ENCODE peak calls at places on chromosomes 6 and 20, in five cellular contexts. Q is IMR-90, E is mesendoderm, G is cardiac fibroblast, H is SJSA1. X is an unnamed sample.
A peak's percentile ranks its signal among the peaks of the same experiment; 100 is the strongest.

GRCh38 chr20:1392693-1393506 is at the start of gene FKBP1A:
- DNase-seq in G (peak; percentile 94), H (peak; percentile 90), E (peak; percentile 89), Q (peak; percentile 90), X (peak; percentile 83)

GRCh38 chr6:104548297-104548696 is 311.4 kb downstream of the HACE1 start:
- DNase-seq in G (no peak), E (no peak), H (no peak), Q (no peak), X (no peak)

GRCh38 chr20:51457281-51457932 is 85.1 kb downstream of the NFATC2 start:
- DNase-seq in Q (peak; percentile 67), E (no peak), G (peak; percentile 83), H (no peak), X (peak; percentile 66)

GRCh38 chr6:113690255-113690956 is 166.7 kb upstream of the MARCKS start:
- DNase-seq in Q (peak; percentile 94), H (peak; percentile 55), G (peak; percentile 76), E (no peak), X (peak; percentile 21)

GRCh38 chr6:47153066-47153755 is 111.1 kb upstream of the ADGRF1 start:
- DNase-seq in H (no peak), G (peak; percentile 50), Q (peak; percentile 33), E (peak; percentile 99), X (peak; percentile 99)

GRCh38 chr20:61567204-61567603 is 315.1 kb downstream of the CDH4 start:
- DNase-seq in H (no peak), Q (no peak), G (no peak), E (no peak), X (no peak)

GRCh38 chr20:10674684-10675455 is 1.1 kb upstream of the JAG1 start:
- DNase-seq in E (peak; percentile 89), G (peak; percentile 79), H (peak; percentile 85), Q (peak; percentile 66), X (peak; percentile 62)

GRCh38 chr6:21396313-21396712 is 197.2 kb upstream of the SOX4 start:
- DNase-seq in G (peak; percentile 24), H (no peak), Q (peak; percentile 60), E (no peak), X (no peak)

GRCh38 chr20:17627101-17627950 is 54.7 kb downstream of the RRBP1 start:
- DNase-seq in E (no peak), Q (no peak), H (no peak), G (no peak), X (no peak)

GRCh38 chr6:142279350-142280180 is 22.2 kb upstream of the ADGRG6 start:
- DNase-seq in H (no peak), E (no peak), Q (peak; percentile 37), G (peak; percentile 69), X (no peak)

GRCh38 chr20:36306557-36307411 is 645 bp downstream of the DLGAP4 start:
- DNase-seq in G (no peak), H (peak; percentile 36), E (no peak), Q (no peak), X (no peak)

GRCh38 chr20:36303831-36304230 is 2.3 kb upstream of the DLGAP4 start:
- DNase-seq in H (peak; percentile 16), E (no peak), G (no peak), Q (no peak), X (no peak)

GRCh38 chr20:36305602-36306556 is at the start of gene DLGAP4:
- DNase-seq in H (peak; percentile 36), E (no peak), Q (no peak), G (no peak), X (no peak)

GRCh38 chr20:36303020-36303595 is 3.0 kb upstream of the DLGAP4 start:
- DNase-seq in E (no peak), H (peak; percentile 37), G (no peak), Q (no peak), X (no peak)

DNA sequence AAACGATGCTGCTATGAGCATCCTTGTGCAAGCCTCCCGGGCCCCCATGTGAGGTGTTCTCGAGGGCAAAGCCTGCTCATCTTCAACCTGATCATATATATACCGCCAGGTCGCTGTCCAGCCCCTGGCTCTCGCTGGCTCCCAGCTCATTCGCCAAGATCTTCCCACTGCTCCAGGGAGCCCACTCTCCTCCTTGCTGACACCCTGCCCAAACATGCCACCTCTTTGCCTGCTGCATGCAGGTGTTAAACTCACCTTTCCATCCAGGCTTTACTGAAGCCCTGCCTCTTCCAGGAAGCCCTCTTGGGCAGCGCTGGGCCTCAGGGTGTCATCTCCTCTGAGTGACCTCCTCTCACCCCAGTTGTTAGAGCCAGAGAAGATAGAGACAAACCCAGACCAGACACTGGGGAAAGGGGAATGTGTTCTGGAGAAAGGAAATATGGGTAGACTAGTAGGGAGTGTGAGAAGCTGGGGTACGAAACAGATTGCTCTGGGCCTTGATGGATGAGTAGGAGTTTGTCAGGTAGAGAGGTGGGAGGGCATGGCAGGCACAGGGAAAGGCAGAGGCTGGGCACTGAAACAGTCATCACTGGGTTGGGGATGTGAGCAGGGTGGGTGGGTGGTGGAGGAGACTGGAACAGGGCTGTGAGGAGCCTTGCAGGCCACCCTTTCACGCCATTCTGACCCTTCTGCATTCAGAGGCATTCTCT is 1.2 kb upstream of the DLGAP4 start:
- DNase-seq in Q (no peak), G (no peak), E (no peak), H (peak; percentile 31), X (no peak)
- H3K4me3 ChIP-seq in Q (no peak overlapping the region), G (no peak overlapping the region), E (no peak overlapping the region), H (no peak overlapping the region), X (no peak overlapping the region)

GRCh38 chr20:24362080-24362479 is 107.3 kb upstream of the SYNDIG1 start:
- DNase-seq in E (no peak), H (no peak), Q (no peak), G (no peak), X (no peak)

GRCh38 chr20:24360531-24360930 is 108.9 kb upstream of the SYNDIG1 start:
- DNase-seq in Q (no peak), G (no peak), H (no peak), E (no peak), X (no peak)

GRCh38 chr20:24353135-24353694 is 116.2 kb upstream of the SYNDIG1 start:
- DNase-seq in Q (no peak), H (no peak), G (no peak), E (no peak), X (no peak)

GRCh38 chr20:24359306-24359705 is 110.1 kb upstream of the SYNDIG1 start:
- DNase-seq in Q (no peak), H (no peak), G (no peak), E (peak; percentile 71), X (no peak)

DNA sequence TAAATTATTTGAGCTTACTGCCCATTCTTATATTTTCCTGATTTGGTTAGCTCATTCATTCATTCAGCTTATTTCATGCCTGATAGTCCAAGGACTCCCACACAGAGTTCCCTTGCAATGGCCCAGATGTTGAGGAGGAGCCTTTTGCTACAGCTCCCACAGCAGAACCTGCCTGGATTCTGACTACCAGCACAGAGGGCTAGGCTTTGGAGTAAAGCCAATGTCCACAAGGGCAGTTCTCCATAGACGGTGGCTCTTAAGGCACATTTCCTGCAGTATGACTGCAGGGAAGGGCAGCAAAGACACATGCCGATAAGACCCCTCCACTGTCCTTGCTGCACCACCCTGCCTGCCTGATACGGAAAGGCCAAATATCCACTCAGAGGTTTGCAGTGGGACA is 112.3 kb upstream of the SYNDIG1 start:
- DNase-seq in Q (no peak), H (no peak), G (no peak), E (no peak), X (no peak)
- H3K4me3 ChIP-seq in Q (no peak overlapping the region), H (no peak overlapping the region), G (no peak overlapping the region), E (no peak overlapping the region), X (no peak overlapping the region)

GRCh38 chr20:44355503-44356352 is at the start of gene HNF4A:
- DNase-seq in E (no peak), H (no peak), G (no peak), Q (no peak), X (no peak)
- H3K4me3 ChIP-seq in E (no peak within 1 kb of the TSS), H (no peak within 1 kb of the TSS), G (no peak within 1 kb of the TSS), Q (no peak within 1 kb of the TSS), X (no peak within 1 kb of the TSS)

DNA sequence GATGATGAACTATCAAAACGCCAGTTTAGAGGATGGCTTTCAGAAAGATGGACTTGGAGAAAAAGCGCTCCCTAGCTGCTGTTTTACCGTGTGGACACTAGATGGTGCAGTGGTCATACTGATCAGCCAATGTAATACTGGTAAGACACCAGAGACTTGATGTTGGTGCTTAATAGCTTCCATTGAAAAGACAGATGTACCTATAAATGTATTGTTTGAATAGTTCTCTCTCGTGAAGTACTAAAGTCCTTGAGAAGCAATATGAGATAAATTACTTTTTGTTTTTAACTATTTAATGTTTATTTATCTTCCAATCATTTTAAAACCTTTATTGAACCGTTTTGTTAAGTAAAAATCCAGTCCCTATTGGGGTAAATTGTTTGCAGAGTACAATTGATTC is 63.9 kb upstream of the FUCA2 start:
- DNase-seq in H (peak; percentile 62), E (peak; percentile 80), Q (peak; percentile 86), G (peak; percentile 91), X (peak; percentile 56)
- H3K4me3 ChIP-seq in H (no peak overlapping the region), E (no peak overlapping the region), Q (no peak overlapping the region), G (no peak overlapping the region), X (no peak overlapping the region)

DNA sequence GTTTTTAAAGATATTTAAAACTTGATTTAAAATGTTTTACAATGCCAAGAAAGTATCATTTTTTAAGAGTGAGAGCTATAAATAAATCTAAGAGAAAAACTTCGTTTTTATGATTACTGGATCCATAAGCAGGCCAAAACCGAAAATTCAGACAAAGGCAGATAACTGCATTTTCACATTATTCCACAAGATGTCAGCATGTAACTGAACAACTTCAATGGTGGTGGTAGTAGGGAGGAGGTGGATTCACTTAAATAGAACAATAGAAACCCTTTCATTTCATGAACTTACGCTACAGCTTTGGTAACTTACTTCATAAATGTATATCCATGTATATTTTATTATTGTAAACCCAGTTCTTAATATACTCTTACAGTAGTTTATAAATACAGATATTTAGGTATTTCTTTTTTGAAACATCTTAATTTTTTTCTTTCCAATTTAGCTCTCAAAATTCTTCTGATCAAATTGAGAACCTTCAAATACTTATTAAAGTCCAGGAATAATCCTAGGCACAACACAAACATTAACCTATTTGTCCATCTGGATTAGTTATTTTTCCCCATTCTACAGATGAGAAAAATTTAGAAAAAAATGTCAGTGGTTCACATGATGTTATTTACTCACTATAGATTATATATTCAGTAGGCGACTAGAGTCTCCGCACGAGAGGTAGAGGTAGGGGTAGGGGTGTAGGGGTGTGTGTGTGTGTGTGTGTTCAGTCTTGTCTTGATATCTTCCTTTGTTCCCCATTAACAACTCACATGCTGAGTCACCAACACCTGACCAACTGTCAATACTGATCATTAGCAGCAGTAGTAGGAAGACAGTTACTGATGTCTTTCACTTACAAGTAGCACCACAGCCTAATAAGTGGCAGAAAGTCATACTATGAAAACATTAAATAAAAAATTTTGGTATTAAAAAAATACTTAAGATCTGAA is 111.5 kb downstream of the ARHGAP18 start:
- DNase-seq in G (peak; percentile 88), E (peak; percentile 75), Q (peak; percentile 84), H (no peak), X (peak; percentile 63)
- H3K4me3 ChIP-seq in G (no peak overlapping the region), E (no peak overlapping the region), Q (no peak overlapping the region), H (no peak overlapping the region), X (no peak overlapping the region)

X was measured in PC-9.